ENCODE peak calls at places on chromosomes 4 and X, in ten cellular contexts. One of them, this sample, is unnamed. For H3K4me1, the result is how much of the 10 kb centered on the place peaks cover.

GRCh38 chrX:130155564-130155963 is 10.1 kb downstream of the AIFM1 start:
- DNase-seq in breast epithelium: no peak
- DNase-seq in DND-41: no peak
- DNase-seq in body of pancreas: no peak
- DNase-seq in OCI-LY7: no peak
- DNase-seq in prostate gland: no peak
- DNase-seq in mucosa of descending colon: no peak
- DNase-seq in neural progenitor cell: no peak
- DNase-seq in transverse colon: no peak
- DNase-seq in uterus: no peak
- DNase-seq in this sample: no peak

GRCh38 chr4:26418107-26418506 is 72.2 kb downstream of the CCKAR start:
- DNase-seq in transverse colon: no peak
- DNase-seq in breast epithelium: no peak
- DNase-seq in mucosa of descending colon: no peak
- DNase-seq in body of pancreas: no peak
- DNase-seq in prostate gland: no peak
- DNase-seq in OCI-LY7: no peak
- DNase-seq in neural progenitor cell: no peak
- DNase-seq in DND-41: no peak
- DNase-seq in uterus: no peak
- DNase-seq in this sample: no peak

GRCh38 chr4:122827899-122828601 is 1.4 kb downstream of the FGF2 start:
- DNase-seq in neural progenitor cell: peak
- DNase-seq in mucosa of descending colon: peak
- DNase-seq in prostate gland: no peak
- DNase-seq in OCI-LY7: peak
- DNase-seq in breast epithelium: peak
- DNase-seq in transverse colon: peak
- DNase-seq in body of pancreas: peak
- DNase-seq in DND-41: no peak
- DNase-seq in uterus: peak
- DNase-seq in this sample: peak

GRCh38 chrX:91434351-91435168 is at the start of gene PABPC5:
- DNase-seq in neural progenitor cell: peak
- DNase-seq in OCI-LY7: no peak
- DNase-seq in transverse colon: peak
- DNase-seq in DND-41: no peak
- DNase-seq in mucosa of descending colon: peak
- DNase-seq in body of pancreas: peak
- DNase-seq in uterus: peak
- DNase-seq in breast epithelium: peak
- DNase-seq in prostate gland: peak
- DNase-seq in this sample: no peak

GRCh38 chrX:15721911-15722310 is 16.2 kb upstream of the CA5B start:
- DNase-seq in mucosa of descending colon: no peak
- DNase-seq in DND-41: no peak
- DNase-seq in neural progenitor cell: no peak
- DNase-seq in body of pancreas: no peak
- DNase-seq in breast epithelium: no peak
- DNase-seq in OCI-LY7: no peak
- DNase-seq in uterus: no peak
- DNase-seq in prostate gland: no peak
- DNase-seq in transverse colon: no peak
- DNase-seq in this sample: no peak

GRCh38 chrX:152912121-152912520 is 14.3 kb downstream of the ZNF185 start:
- DNase-seq in body of pancreas: no peak
- DNase-seq in DND-41: no peak
- DNase-seq in neural progenitor cell: no peak
- DNase-seq in uterus: no peak
- DNase-seq in transverse colon: no peak
- DNase-seq in breast epithelium: no peak
- DNase-seq in OCI-LY7: no peak
- DNase-seq in mucosa of descending colon: no peak
- DNase-seq in prostate gland: no peak
- DNase-seq in this sample: no peak

GRCh38 chr4:15295421-15296162 is 132.2 kb upstream of the C1QTNF7 start:
- DNase-seq in uterus: no peak
- DNase-seq in breast epithelium: no peak
- DNase-seq in DND-41: no peak
- DNase-seq in mucosa of descending colon: no peak
- DNase-seq in neural progenitor cell: no peak
- DNase-seq in OCI-LY7: no peak
- DNase-seq in body of pancreas: no peak
- DNase-seq in prostate gland: no peak
- DNase-seq in transverse colon: no peak
- DNase-seq in this sample: peak

GRCh38 chrX:82087699-82088098 is 885.8 kb downstream of the SH3BGRL start:
- DNase-seq in DND-41: peak
- DNase-seq in mucosa of descending colon: no peak
- DNase-seq in breast epithelium: peak
- DNase-seq in uterus: no peak
- DNase-seq in transverse colon: no peak
- DNase-seq in prostate gland: no peak
- DNase-seq in body of pancreas: peak
- DNase-seq in OCI-LY7: no peak
- DNase-seq in neural progenitor cell: no peak
- DNase-seq in this sample: no peak

GRCh38 chr4:174521800-174522182 is 497 bp downstream of the HPGD start:
- DNase-seq in DND-41: no peak
- DNase-seq in mucosa of descending colon: peak
- DNase-seq in OCI-LY7: no peak
- DNase-seq in transverse colon: peak
- DNase-seq in neural progenitor cell: peak
- DNase-seq in prostate gland: peak
- DNase-seq in breast epithelium: no peak
- DNase-seq in uterus: peak
- DNase-seq in body of pancreas: peak
- DNase-seq in this sample: no peak

GRCh38 chr4:124650614-124651013 is 61.9 kb downstream of the ANKRD50 start:
- DNase-seq in OCI-LY7: no peak
- DNase-seq in DND-41: no peak
- DNase-seq in prostate gland: no peak
- DNase-seq in mucosa of descending colon: no peak
- DNase-seq in body of pancreas: no peak
- DNase-seq in breast epithelium: no peak
- DNase-seq in neural progenitor cell: no peak
- DNase-seq in transverse colon: no peak
- DNase-seq in uterus: no peak
- DNase-seq in this sample: no peak

GRCh38 chrX:7120578-7121219 is 26.8 kb upstream of the STS start:
- DNase-seq in body of pancreas: no peak
- DNase-seq in DND-41: no peak
- DNase-seq in prostate gland: peak
- DNase-seq in mucosa of descending colon: no peak
- DNase-seq in OCI-LY7: no peak
- DNase-seq in transverse colon: peak
- DNase-seq in uterus: no peak
- DNase-seq in breast epithelium: no peak
- DNase-seq in neural progenitor cell: no peak
- DNase-seq in this sample: no peak

GRCh38 chrX:13762015-13762414 is 27.5 kb downstream of the OFD1 start:
- DNase-seq in transverse colon: no peak
- DNase-seq in body of pancreas: no peak
- DNase-seq in breast epithelium: no peak
- DNase-seq in mucosa of descending colon: no peak
- DNase-seq in OCI-LY7: no peak
- DNase-seq in uterus: no peak
- DNase-seq in neural progenitor cell: peak
- DNase-seq in prostate gland: no peak
- DNase-seq in DND-41: no peak
- DNase-seq in this sample: no peak

GRCh38 chrX:13759152-13759718 is 24.7 kb downstream of the OFD1 start:
- DNase-seq in transverse colon: no peak
- DNase-seq in prostate gland: no peak
- DNase-seq in uterus: no peak
- DNase-seq in DND-41: no peak
- DNase-seq in OCI-LY7: peak
- DNase-seq in breast epithelium: no peak
- DNase-seq in body of pancreas: peak
- DNase-seq in mucosa of descending colon: no peak
- DNase-seq in neural progenitor cell: no peak
- DNase-seq in this sample: no peak

GRCh38 chrX:13761606-13762005 is 27.1 kb downstream of the OFD1 start:
- DNase-seq in prostate gland: no peak
- DNase-seq in uterus: no peak
- DNase-seq in neural progenitor cell: no peak
- DNase-seq in transverse colon: no peak
- DNase-seq in body of pancreas: no peak
- DNase-seq in breast epithelium: no peak
- DNase-seq in mucosa of descending colon: no peak
- DNase-seq in OCI-LY7: peak
- DNase-seq in DND-41: no peak
- DNase-seq in this sample: no peak

GRCh38 chrX:13763489-13763888 is 28.9 kb downstream of the OFD1 start:
- DNase-seq in uterus: no peak
- DNase-seq in DND-41: no peak
- DNase-seq in mucosa of descending colon: no peak
- DNase-seq in prostate gland: peak
- DNase-seq in body of pancreas: peak
- DNase-seq in breast epithelium: peak
- DNase-seq in neural progenitor cell: peak
- DNase-seq in OCI-LY7: no peak
- DNase-seq in transverse colon: no peak
- DNase-seq in this sample: no peak

DNA sequence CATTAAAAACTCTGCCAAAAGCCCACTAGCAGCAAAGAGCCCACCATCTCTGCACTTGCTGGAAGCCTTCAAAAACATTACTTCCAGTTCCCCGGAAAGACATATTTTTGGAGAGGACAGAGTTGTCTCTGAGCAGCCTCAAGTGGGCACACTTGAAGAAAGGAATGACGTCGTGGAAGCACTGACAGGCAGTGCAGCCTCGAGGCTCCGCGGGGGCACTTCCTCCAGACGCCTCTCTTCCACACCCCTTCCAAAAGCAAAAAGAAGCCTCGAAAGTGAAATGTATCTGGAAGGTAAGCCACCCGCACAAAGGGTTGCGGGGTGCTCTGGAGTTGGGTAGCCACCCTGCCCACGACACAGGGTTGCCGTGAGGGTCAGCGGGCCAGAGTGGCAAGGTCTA is 25.9 kb downstream of the OFD1 start:
- DNase-seq in neural progenitor cell: no peak
- DNase-seq in breast epithelium: no peak
- DNase-seq in DND-41: no peak
- DNase-seq in uterus: no peak
- DNase-seq in transverse colon: no peak
- DNase-seq in OCI-LY7: no peak
- DNase-seq in body of pancreas: peak
- DNase-seq in mucosa of descending colon: no peak
- DNase-seq in prostate gland: no peak
- DNase-seq in this sample: no peak
- TF ChIP-seq CTCF in neural progenitor cell: no peak
- TF ChIP-seq CTCF in breast epithelium: no peak
- TF ChIP-seq CTCF in DND-41: no peak
- TF ChIP-seq CTCF in uterus: no peak
- TF ChIP-seq CTCF in transverse colon: no peak
- TF ChIP-seq CTCF in OCI-LY7: no peak
- TF ChIP-seq CTCF in body of pancreas: no peak
- TF ChIP-seq CTCF in mucosa of descending colon: no peak
- TF ChIP-seq CTCF in prostate gland: no peak
- TF ChIP-seq CTCF in this sample: no peak

GRCh38 chr4:52712172-52712990 is 38.8 kb downstream of the ERVMER34-1 start:
- DNase-seq in mucosa of descending colon: peak
- DNase-seq in OCI-LY7: peak
- DNase-seq in DND-41: peak
- DNase-seq in body of pancreas: peak
- DNase-seq in uterus: peak
- DNase-seq in neural progenitor cell: peak
- DNase-seq in prostate gland: peak
- DNase-seq in breast epithelium: peak
- DNase-seq in transverse colon: peak
- DNase-seq in this sample: peak
- H3K4me1 ChIP-seq in mucosa of descending colon: under half
- H3K4me1 ChIP-seq in OCI-LY7: half or more
- H3K4me1 ChIP-seq in DND-41: under half
- H3K4me1 ChIP-seq in body of pancreas: under half
- H3K4me1 ChIP-seq in uterus: under half
- H3K4me1 ChIP-seq in neural progenitor cell: under half
- H3K4me1 ChIP-seq in prostate gland: under half
- H3K4me1 ChIP-seq in breast epithelium: under half
- H3K4me1 ChIP-seq in transverse colon: under half
- H3K4me1 ChIP-seq in this sample: under half

DNA sequence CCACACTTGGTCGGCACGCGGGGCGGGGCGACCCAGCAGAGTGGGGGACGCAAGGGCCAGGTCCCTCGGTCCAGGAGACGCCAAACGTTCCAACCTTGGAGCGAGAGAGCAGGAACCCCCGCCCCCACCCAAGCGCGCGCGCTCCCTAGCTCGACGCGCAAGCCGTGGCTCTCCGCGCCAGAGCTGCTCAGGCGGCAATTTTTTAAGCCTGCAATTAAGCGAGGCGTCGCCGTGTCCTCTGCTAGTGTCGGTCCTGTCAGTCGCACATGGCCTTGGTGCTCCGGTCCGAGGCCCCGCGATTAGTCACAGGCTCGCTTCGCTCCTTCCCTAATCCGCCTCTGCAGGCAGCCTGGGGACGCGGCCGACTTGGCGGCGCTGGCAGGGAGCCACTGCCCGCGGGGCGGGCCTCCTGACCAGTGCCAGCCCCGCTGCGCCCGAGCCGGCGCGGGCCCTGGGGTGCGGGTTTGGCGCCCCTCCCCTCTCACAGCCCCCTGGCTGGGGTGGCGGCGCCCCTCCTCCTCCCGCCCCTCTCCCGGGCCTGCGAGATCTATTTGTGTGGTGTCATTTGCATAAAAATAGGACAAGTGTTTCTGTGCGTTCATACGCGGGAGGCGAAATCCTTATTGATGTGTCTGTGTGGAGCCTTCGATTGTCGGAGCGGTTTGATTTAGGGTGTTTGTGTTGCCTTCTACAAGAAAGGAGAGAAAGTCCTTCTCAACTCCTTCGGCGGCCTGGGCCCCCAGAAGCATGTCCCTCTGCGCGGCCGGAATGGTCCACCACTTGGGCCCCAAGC is 9.7 kb upstream of the BCOR start:
- DNase-seq in body of pancreas: peak
- DNase-seq in transverse colon: peak
- DNase-seq in breast epithelium: no peak
- DNase-seq in OCI-LY7: no peak
- DNase-seq in prostate gland: peak
- DNase-seq in neural progenitor cell: peak
- DNase-seq in DND-41: no peak
- DNase-seq in uterus: peak
- DNase-seq in mucosa of descending colon: peak
- DNase-seq in this sample: peak
- H3K4me3 ChIP-seq in body of pancreas: no peak
- H3K4me3 ChIP-seq in transverse colon: no peak
- H3K4me3 ChIP-seq in breast epithelium: no peak
- H3K4me3 ChIP-seq in OCI-LY7: peak
- H3K4me3 ChIP-seq in prostate gland: no peak
- H3K4me3 ChIP-seq in neural progenitor cell: peak
- H3K4me3 ChIP-seq in DND-41: no peak
- H3K4me3 ChIP-seq in uterus: peak
- H3K4me3 ChIP-seq in mucosa of descending colon: no peak
- H3K4me3 ChIP-seq in this sample: peak

GRCh38 chrX:31268359-31268758 is 196.5 kb upstream of the FTHL17 start:
- DNase-seq in mucosa of descending colon: no peak
- DNase-seq in neural progenitor cell: peak
- DNase-seq in DND-41: no peak
- DNase-seq in prostate gland: no peak
- DNase-seq in OCI-LY7: peak
- DNase-seq in uterus: no peak
- DNase-seq in breast epithelium: no peak
- DNase-seq in transverse colon: no peak
- DNase-seq in body of pancreas: no peak
- DNase-seq in this sample: no peak
- TF ChIP-seq CTCF in mucosa of descending colon: no peak
- TF ChIP-seq CTCF in neural progenitor cell: peak
- TF ChIP-seq CTCF in DND-41: no peak
- TF ChIP-seq CTCF in prostate gland: no peak
- TF ChIP-seq CTCF in OCI-LY7: peak
- TF ChIP-seq CTCF in uterus: no peak
- TF ChIP-seq CTCF in breast epithelium: no peak
- TF ChIP-seq CTCF in transverse colon: no peak
- TF ChIP-seq CTCF in body of pancreas: no peak
- TF ChIP-seq CTCF in this sample: peak

This sample was measured in BE2C.